ENCODE peak calls at places on chromosomes 3 and 15, in ten cellular contexts. N, C, D, R, T, J, F, K, Q and V are unnamed samples.
A peak's percentile ranks its signal among the peaks of the same experiment; 100 is the strongest.

GRCh38 chr15:69663982-69664381 is 211.4 kb downstream of the RPLP1 start:
- DNase-seq in F (no peak), Q (no peak), C (no peak), D (no peak), R (no peak), J (no peak), T (no peak), N (no peak), K (no peak), V (no peak)

GRCh38 chr15:36658321-36658720 is 78.9 kb downstream of the CDIN1 start:
- DNase-seq in N (no peak), T (no peak), J (no peak), D (no peak), C (no peak), F (peak; percentile 71), K (no peak), R (peak; percentile 35), Q (no peak), V (peak; percentile 63)

GRCh38 chr15:74954515-74954914 is 2.1 kb downstream of the RPP25 start:
- DNase-seq in F (no peak), Q (no peak), R (no peak), J (no peak), T (no peak), N (no peak), D (peak; percentile 22), K (no peak), C (no peak), V (no peak)

GRCh38 chr3:45479627-45480026 is 91.3 kb downstream of the LARS2 start:
- DNase-seq in Q (no peak), C (no peak), J (no peak), N (no peak), K (no peak), F (peak; percentile 89), T (no peak), R (no peak), D (no peak), V (peak; percentile 80)

GRCh38 chr3:44076221-44076829 is 165.4 kb upstream of the TOPAZ1 start:
- DNase-seq in N (no peak), R (no peak), C (no peak), Q (no peak), K (no peak), T (no peak), D (no peak), F (no peak), J (no peak), V (no peak)

GRCh38 chr3:111751961-111752360 is 107.1 kb upstream of the PHLDB2 start:
- DNase-seq in D (no peak), C (no peak), Q (no peak), T (no peak), R (no peak), J (no peak), N (no peak), K (no peak), F (peak; percentile 83), V (peak; percentile 69)

GRCh38 chr15:49637857-49638256 is 17.0 kb downstream of the DTWD1 start:
- DNase-seq in K (no peak), T (no peak), J (no peak), N (no peak), Q (no peak), C (no peak), D (no peak), R (no peak), F (no peak), V (no peak)

GRCh38 chr3:113890256-113890900 is 51.8 kb downstream of the GRAMD1C start:
- DNase-seq in Q (no peak), C (no peak), R (no peak), N (no peak), K (no peak), D (no peak), T (no peak), F (no peak), J (no peak), V (no peak)

GRCh38 chr3:58383904-58384303 is 49.7 kb downstream of the PDHB start:
- DNase-seq in D (no peak), T (no peak), J (no peak), K (no peak), C (no peak), F (peak; percentile 100), Q (no peak), R (no peak), N (peak; percentile 27), V (peak; percentile 90)

GRCh38 chr15:48963524-48964113 is at the start of gene SHC4:
- DNase-seq in K (peak; percentile 54), F (peak; percentile 70), Q (peak; percentile 35), R (peak; percentile 51), C (peak; percentile 70), J (no peak), N (peak; percentile 58), D (peak; percentile 58), T (no peak), V (peak; percentile 77)

GRCh38 chr15:75178938-75179772 is 22.5 kb upstream of the C15orf39 start:
- DNase-seq in K (no peak), Q (no peak), N (no peak), F (no peak), T (no peak), C (no peak), J (no peak), R (no peak), D (no peak), V (no peak)

GRCh38 chr3:37712918-37713819 is 148.5 kb upstream of the CTDSPL start:
- DNase-seq in Q (no peak), T (no peak), D (no peak), K (no peak), C (no peak), R (no peak), F (peak; percentile 33), N (no peak), J (no peak), V (peak; percentile 52)

GRCh38 chr15:101489633-101490407 is at the start of gene PCSK6:
- DNase-seq in C (peak; percentile 74), F (no peak), R (no peak), N (peak; percentile 37), T (no peak), K (peak; percentile 31), J (no peak), Q (no peak), D (no peak), V (peak; percentile 31)

GRCh38 chr15:42082832-42083604 is 11.3 kb downstream of the PLA2G4D start:
- DNase-seq in C (no peak), J (no peak), K (no peak), T (no peak), N (no peak), R (no peak), Q (no peak), F (no peak), D (no peak), V (no peak)